ENCODE peak calls at places on chromosomes 6 and 20, in five cellular contexts. J is cardiac muscle cell; K is suprapubic skin; E is upper lobe of right lung; O is CD4-positive, CD25-positive, alpha-beta regulatory T cell. F is an unnamed sample.

GRCh38 chr6:37860226-37860839 is 40.8 kb downstream of the ZFAND3 start:
- DNase-seq in J (peak; percentile 67), O (no peak), K (no peak), E (no peak), F (no peak)

GRCh38 chr6:147108256-147108910 is 95.8 kb upstream of the STXBP5 start:
- DNase-seq in K (no peak), O (no peak), J (no peak), E (no peak), F (no peak)

GRCh38 chr6:132768051-132768517 is 10.4 kb upstream of the VNN2 start:
- DNase-seq in K (no peak), J (peak; percentile 32), O (no peak), E (peak; percentile 74), F (no peak)

GRCh38 chr20:14412102-14412501 is 74.7 kb upstream of the FLRT3 start:
- DNase-seq in K (no peak), J (no peak), O (no peak), E (no peak), F (no peak)

GRCh38 chr6:37827603-37828265 is 8.2 kb downstream of the ZFAND3 start:
- DNase-seq in J (peak; percentile 38), E (no peak), K (no peak), O (no peak), F (no peak)

GRCh38 chr6:80733645-80734044 is 627.2 kb downstream of the BCKDHB start:
- DNase-seq in K (no peak), J (no peak), E (no peak), O (no peak), F (no peak)

GRCh38 chr20:39861381-39861780 is 827.7 kb downstream of the MAFB start:
- DNase-seq in O (no peak), K (no peak), J (no peak), E (no peak), F (no peak)

GRCh38 chr6:3259491-3259958 is 778 bp downstream of the PSMG4 start:
- DNase-seq in J (peak; percentile 31), O (peak; percentile 19), E (peak; percentile 69), K (no peak), F (no peak)

GRCh38 chr20:56748476-56749377 is 119.6 kb downstream of the TFAP2C start:
- DNase-seq in J (no peak), E (no peak), K (no peak), O (no peak), F (no peak)

GRCh38 chr6:141677598-141678211 is 455.0 kb upstream of the GJE1 start:
- DNase-seq in E (no peak), O (peak; percentile 26), J (peak; percentile 62), K (no peak), F (no peak)

GRCh38 chr6:154154389-154154967 is 115.4 kb downstream of the OPRM1 start:
- DNase-seq in K (no peak), O (peak; percentile 72), J (peak; percentile 85), E (no peak), F (no peak)

GRCh38 chr6:54366647-54367327 is 58.5 kb downstream of the TINAG start:
- DNase-seq in E (no peak), J (peak; percentile 53), O (no peak), K (no peak), F (no peak)

GRCh38 chr20:17971571-17972013 is 2.8 kb downstream of the MGME1 start:
- DNase-seq in K (no peak), O (no peak), E (no peak), J (peak; percentile 63), F (no peak)

GRCh38 chr20:25376886-25377285 is 13.7 kb downstream of the ABHD12 start:
- DNase-seq in J (no peak), K (no peak), O (no peak), E (no peak), F (no peak)

GRCh38 chr20:3010985-3011723 is 32.3 kb upstream of the GNRH2 start:
- DNase-seq in O (no peak), E (no peak), J (peak; percentile 19), K (no peak), F (no peak)

GRCh38 chr6:36851632-36852031 is 12.4 kb upstream of the CPNE5 start:
- DNase-seq in J (peak; percentile 86), K (peak; percentile 47), O (no peak), E (no peak), F (no peak)

GRCh38 chr6:11270030-11271027 is 37.9 kb upstream of the NEDD9 start:
- DNase-seq in K (no peak), J (peak; percentile 91), E (no peak), O (no peak), F (no peak)

GRCh38 chr6:36443498-36443844 is 671 bp downstream of the KCTD20 start:
- DNase-seq in O (no peak), J (no peak), K (no peak), E (no peak), F (no peak)

GRCh38 chr20:22584922-22585785 is 782 bp upstream of the FOXA2 start:
- DNase-seq in E (peak; percentile 78), O (no peak), J (no peak), K (no peak), F (no peak)

GRCh38 chr20:10385850-10386544 is 48.0 kb downstream of the MKKS start:
- DNase-seq in O (no peak), J (peak; percentile 85), K (no peak), E (no peak), F (no peak)

GRCh38 chr6:136160255-136160654 is 89.9 kb downstream of the MTFR2 start:
- DNase-seq in J (no peak), E (no peak), O (no peak), K (no peak), F (no peak)

GRCh38 chr6:89412071-89413005 is at the start of gene RRAGD:
- DNase-seq in E (peak; percentile 90), J (peak; percentile 12), O (peak; percentile 46), K (peak; percentile 83), F (no peak)

GRCh38 chr6:6008648-6009421 is 2.1 kb upstream of the NRN1 start:
- DNase-seq in J (peak; percentile 48), E (peak; percentile 88), K (no peak), O (no peak), F (peak; percentile 36)

GRCh38 chr6:110951986-110952794 is 6.3 kb upstream of the GTF3C6 start:
- DNase-seq in O (no peak), E (no peak), K (no peak), J (peak; percentile 71), F (no peak)

GRCh38 chr20:15658295-15658694 is 915.0 kb downstream of the KIF16B start:
- DNase-seq in K (no peak), O (no peak), E (no peak), J (no peak), F (no peak)

GRCh38 chr20:47392721-47393073 is 36.2 kb upstream of the ZMYND8 start:
- DNase-seq in K (no peak), E (no peak), O (no peak), J (no peak), F (no peak)

GRCh38 chr6:20998748-20999448 is 464.6 kb downstream of the CDKAL1 start:
- DNase-seq in J (no peak), K (no peak), O (no peak), E (no peak), F (no peak)

GRCh38 chr20:57459278-57459677 is 65.7 kb downstream of the CTCFL start:
- DNase-seq in K (no peak), O (no peak), E (no peak), J (peak; percentile 24), F (no peak)

GRCh38 chr6:113111550-113111949 is 745.6 kb upstream of the MARCKS start:
- DNase-seq in O (no peak), K (no peak), E (no peak), J (no peak), F (no peak)

DNA sequence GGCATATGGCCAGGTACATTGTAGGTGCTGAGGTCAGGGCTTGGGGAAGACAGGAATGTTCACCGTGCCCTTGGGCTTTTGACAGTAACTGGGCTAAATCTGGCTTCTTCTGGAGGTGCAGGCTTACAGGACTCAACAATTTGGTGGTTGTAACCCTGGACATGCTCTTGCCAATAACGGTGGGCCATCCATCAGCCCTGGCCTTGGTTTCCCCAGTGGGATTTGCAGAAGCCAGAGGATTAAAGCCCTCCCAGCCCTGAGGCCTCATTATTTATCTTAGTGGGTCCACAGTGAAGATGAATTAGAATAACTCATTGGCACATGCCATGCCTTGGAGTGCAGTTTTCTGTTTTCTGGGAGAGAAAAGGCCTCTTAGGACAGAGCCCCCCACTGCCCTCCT is 44.0 kb downstream of the TOX2 start:
- DNase-seq in O (no peak), K (no peak), J (no peak), E (no peak), F (no peak)
- H3K4me1 ChIP-seq in O (peaks cover 60% of the 10 kb centered on the region), K (peaks cover 38% of the 10 kb centered on the region), J (no peaks in the 10 kb centered on the region), E (peaks cover 60% of the 10 kb centered on the region), F (peaks cover 31% of the 10 kb centered on the region)

DNA sequence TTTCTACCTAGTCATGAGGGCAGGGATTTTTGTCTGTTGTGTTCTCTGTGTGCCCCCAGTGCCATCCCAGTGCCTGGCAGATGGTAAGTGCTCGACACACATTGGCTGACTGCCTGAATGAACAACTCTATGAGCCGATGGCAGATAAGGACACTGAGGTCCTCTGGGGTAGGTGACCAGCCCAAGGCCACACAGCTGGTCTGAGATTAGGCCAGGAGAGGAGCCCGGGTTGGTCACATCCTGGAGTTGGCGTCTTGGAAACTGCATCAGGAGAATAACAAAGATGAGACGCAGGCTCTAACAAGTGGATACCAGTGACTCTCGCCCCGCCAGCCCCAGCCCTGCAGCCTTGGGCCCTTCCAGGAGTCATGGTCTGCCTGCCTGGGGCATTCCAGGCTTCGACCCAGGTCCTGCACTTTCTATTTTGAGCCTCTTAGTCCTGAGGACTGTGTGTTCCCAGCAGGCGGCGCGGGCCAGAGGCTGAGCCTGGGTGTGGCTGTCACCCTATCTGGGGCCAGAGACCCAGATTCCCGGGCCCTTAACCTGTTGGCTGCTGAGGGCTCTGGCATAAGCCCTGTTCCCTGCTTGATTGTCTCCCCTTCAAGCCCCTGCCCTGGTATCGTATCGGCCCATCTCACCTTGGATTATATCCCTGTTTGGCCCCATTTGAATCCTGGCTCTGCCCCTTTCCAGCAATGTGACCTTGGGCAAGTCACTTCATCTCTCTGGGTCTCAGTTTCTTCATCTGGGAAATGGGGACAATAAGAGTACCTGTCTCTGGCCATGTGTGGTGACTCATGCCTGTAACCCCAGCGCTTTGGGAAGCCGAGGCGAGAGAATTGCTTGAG is 88.3 kb downstream of the CEBPB start:
- DNase-seq in E (peak; percentile 92), O (no peak), K (peak; percentile 91), J (no peak), F (no peak)
- H3K4me1 ChIP-seq in E (peaks cover 49% of the 10 kb centered on the region), O (no peaks in the 10 kb centered on the region), K (peaks cover 48% of the 10 kb centered on the region), J (no peaks in the 10 kb centered on the region), F (no peaks in the 10 kb centered on the region)

DNA sequence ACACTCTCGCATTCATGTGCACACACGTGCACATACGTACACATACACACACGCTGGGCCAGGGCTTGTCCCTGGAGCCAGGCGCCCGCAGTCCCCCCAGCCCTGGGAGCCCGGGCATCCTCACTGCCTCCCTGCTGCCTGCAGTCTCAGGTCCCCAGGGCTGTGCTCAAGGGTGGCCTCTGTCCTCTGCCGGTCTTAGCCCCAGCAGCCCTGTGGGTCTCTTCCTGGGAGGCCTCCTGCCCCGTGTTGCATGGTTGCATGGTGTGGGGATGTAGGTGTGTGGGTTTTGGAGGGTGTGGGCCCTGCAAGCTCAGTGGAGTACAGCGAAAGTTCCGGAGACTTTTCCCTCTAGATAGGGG is 101.5 kb downstream of the TMEM242 start:
- DNase-seq in K (no peak), E (peak; percentile 61), O (no peak), J (no peak), F (no peak)
- H3K4me1 ChIP-seq in K (peaks cover 32% of the 10 kb centered on the region), E (no peaks in the 10 kb centered on the region), O (peaks cover 20% of the 10 kb centered on the region), J (peaks cover 8% of the 10 kb centered on the region), F (peaks cover 10% of the 10 kb centered on the region)

DNA sequence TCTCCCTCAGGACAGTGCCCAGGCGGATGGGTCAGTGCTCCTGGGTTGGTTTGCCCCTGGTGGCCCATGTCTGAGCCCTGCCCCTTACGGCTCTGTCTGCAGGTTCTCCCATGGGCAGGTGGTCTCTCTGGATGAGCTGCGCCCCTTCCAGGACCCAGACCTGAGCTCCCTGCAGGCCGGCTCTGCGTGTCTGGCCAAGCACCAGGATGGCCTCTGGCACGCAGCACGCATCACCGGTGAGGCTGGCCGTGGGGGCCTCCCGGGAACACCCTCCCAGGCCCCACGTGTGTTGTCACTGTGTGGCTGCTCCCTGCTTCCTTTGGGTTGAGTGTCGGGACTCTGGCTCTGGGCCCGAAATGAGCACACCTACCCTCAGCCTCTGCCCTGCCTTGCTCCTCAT is 3.3 kb upstream of the LIME1 start:
- DNase-seq in J (no peak), K (no peak), O (no peak), E (no peak), F (no peak)
- H3K4me1 ChIP-seq in J (peaks cover 5% of the 10 kb centered on the region), K (peaks cover 23% of the 10 kb centered on the region), O (peaks cover 57% of the 10 kb centered on the region), E (peaks cover 16% of the 10 kb centered on the region), F (peaks cover 53% of the 10 kb centered on the region)